ENCODE peak calls at places on chromosome 10, in eight cellular contexts. X, U, L, C, Z, A, H and P are unnamed samples.

GRCh38 chr10:43863270-43863669 is 214.6 kb upstream of the ZNF32 start:
- DNase-seq in X (no peak), U (no peak), L (no peak), C (no peak), Z (no peak), A (no peak), H (no peak), P (no peak)

GRCh38 chr10:132064771-132065437 is 842 bp upstream of the JAKMIP3 start:
- DNase-seq in X (no peak), U (no peak), L (no peak), C (peak), Z (no peak), A (no peak), H (peak), P (no peak)

GRCh38 chr10:396107-396506 is 260.9 kb downstream of the ZMYND11 start:
- DNase-seq in X (no peak), U (no peak), L (no peak), C (no peak), Z (no peak), A (no peak), H (no peak), P (no peak)

GRCh38 chr10:110423650-110424049 is 74.1 kb upstream of the DUSP5 start:
- DNase-seq in X (no peak), U (no peak), L (no peak), C (no peak), Z (no peak), A (no peak), H (no peak), P (no peak)

GRCh38 chr10:86798636-86799035 is 42.2 kb downstream of the BMPR1A start:
- DNase-seq in X (no peak), U (no peak), L (no peak), C (no peak), Z (no peak), A (no peak), H (no peak), P (no peak)

GRCh38 chr10:116995648-116996047 is 9.3 kb downstream of the SHTN1 start:
- DNase-seq in X (no peak), U (no peak), L (no peak), C (no peak), Z (no peak), A (no peak), H (no peak), P (no peak)

GRCh38 chr10:102775201-102775972 is 31.6 kb downstream of the WBP1L start:
- DNase-seq in X (peak), U (peak), L (peak), C (no peak), Z (no peak), A (no peak), H (no peak), P (no peak)

GRCh38 chr10:129615381-129615780 is 148.3 kb downstream of the MGMT start:
- DNase-seq in X (no peak), U (no peak), L (no peak), C (no peak), Z (no peak), A (no peak), H (no peak), P (no peak)

GRCh38 chr10:26441491-26442214 is 3.5 kb downstream of the APBB1IP start:
- DNase-seq in X (no peak), U (no peak), L (no peak), C (no peak), Z (no peak), A (no peak), H (no peak), P (peak)

GRCh38 chr10:58775960-58776574 is 263.4 kb downstream of the BICC1 start:
- DNase-seq in X (no peak), U (no peak), L (no peak), C (no peak), Z (peak), A (no peak), H (peak), P (peak)

GRCh38 chr10:122258136-122259074 is 12.7 kb upstream of the BTBD16 start:
- DNase-seq in X (no peak), U (no peak), L (no peak), C (no peak), Z (no peak), A (no peak), H (peak), P (no peak)

GRCh38 chr10:113553149-113553548 is 296 bp downstream of the HABP2 start:
- DNase-seq in X (no peak), U (no peak), L (no peak), C (no peak), Z (no peak), A (no peak), H (no peak), P (no peak)

GRCh38 chr10:61623101-61623500 is 39.6 kb upstream of the CABCOCO1 start:
- DNase-seq in X (no peak), U (no peak), L (no peak), C (no peak), Z (no peak), A (no peak), H (no peak), P (no peak)

GRCh38 chr10:124632064-124632531 is 112.1 kb downstream of the FAM53B start:
- DNase-seq in X (peak), U (no peak), L (no peak), C (peak), Z (peak), A (no peak), H (peak), P (no peak)

GRCh38 chr10:130246113-130246512 is 109.9 kb downstream of the GLRX3 start:
- DNase-seq in X (no peak), U (no peak), L (no peak), C (no peak), Z (no peak), A (no peak), H (no peak), P (no peak)

GRCh38 chr10:18261063-18261462 is 120.8 kb downstream of the CACNB2 start:
- DNase-seq in X (no peak), U (no peak), L (no peak), C (no peak), Z (no peak), A (no peak), H (no peak), P (no peak)

GRCh38 chr10:125417605-125418004 is 257.2 kb upstream of the CTBP2 start:
- DNase-seq in X (no peak), U (no peak), L (no peak), C (no peak), Z (no peak), A (no peak), H (no peak), P (no peak)

GRCh38 chr10:69874464-69874863 is 72.8 kb downstream of the COL13A1 start:
- DNase-seq in X (no peak), U (no peak), L (no peak), C (no peak), Z (peak), A (no peak), H (peak), P (peak)

GRCh38 chr10:108801775-108802516 is 1121.4 kb downstream of the XPNPEP1 start:
- DNase-seq in X (no peak), U (no peak), L (peak), C (no peak), Z (peak), A (no peak), H (peak), P (no peak)

GRCh38 chr10:129612481-129613109 is 145.6 kb downstream of the MGMT start:
- DNase-seq in X (no peak), U (no peak), L (no peak), C (no peak), Z (no peak), A (no peak), H (no peak), P (no peak)

GRCh38 chr10:104254493-104255243 is at the start of gene GSTO1:
- DNase-seq in X (peak), U (peak), L (no peak), C (peak), Z (peak), A (no peak), H (peak), P (no peak)

GRCh38 chr10:29611796-29612381 is 22.9 kb downstream of the SVIL start:
- DNase-seq in X (no peak), U (no peak), L (no peak), C (no peak), Z (no peak), A (no peak), H (no peak), P (no peak)

GRCh38 chr10:34967411-34967880 is 122.7 kb downstream of the CUL2 start:
- DNase-seq in X (peak), U (peak), L (peak), C (no peak), Z (no peak), A (peak), H (peak), P (no peak)

GRCh38 chr10:118569241-118569881 is 26.1 kb downstream of the PRLHR start:
- DNase-seq in X (no peak), U (no peak), L (no peak), C (no peak), Z (no peak), A (no peak), H (peak), P (no peak)

GRCh38 chr10:43417950-43418768 is 9.2 kb upstream of the HNRNPF start:
- DNase-seq in X (no peak), U (peak), L (no peak), C (no peak), Z (no peak), A (no peak), H (no peak), P (no peak)

GRCh38 chr10:88032566-88032965 is 169.1 kb downstream of the PTEN start:
- DNase-seq in X (no peak), U (no peak), L (peak), C (no peak), Z (peak), A (no peak), H (peak), P (peak)

GRCh38 chr10:123348721-123349120 is 194.5 kb downstream of the BUB3 start:
- DNase-seq in X (no peak), U (no peak), L (no peak), C (no peak), Z (peak), A (no peak), H (no peak), P (no peak)

GRCh38 chr10:31318382-31318853 is 598 bp upstream of the ZEB1 start:
- DNase-seq in X (peak), U (peak), L (peak), C (no peak), Z (peak), A (no peak), H (peak), P (no peak)

GRCh38 chr10:20714518-20714917 is 182.6 kb downstream of the NEBL start:
- DNase-seq in X (no peak), U (no peak), L (no peak), C (no peak), Z (no peak), A (no peak), H (no peak), P (no peak)

GRCh38 chr10:5555031-5555510 is 30.3 kb downstream of the CALML3 start:
- DNase-seq in X (no peak), U (no peak), L (no peak), C (peak), Z (no peak), A (no peak), H (no peak), P (no peak)

GRCh38 chr10:92880233-92880861 is 32.0 kb downstream of the EXOC6 start:
- DNase-seq in X (no peak), U (no peak), L (no peak), C (no peak), Z (peak), A (no peak), H (peak), P (no peak)